ENCODE peak calls at places on chromosomes 3 and 15, in seven cellular contexts. S is K562, O is GM23248, N is fibroblast of lung, W is neural progenitor cell, X is GM23338, V is astrocyte. P is an unnamed sample. For H4K20me1, the result is how much of the 10 kb centered on the place peaks cover.

GRCh38 chr15:43903864-43904290 is 77.1 kb downstream of the WDR76 start:
- DNase-seq in V (peak), S (peak), W (peak), X (peak), O (peak), N (peak), P (peak)

GRCh38 chr3:32177702-32178198 is 60.7 kb upstream of the CMTM8 start:
- DNase-seq in W (peak), O (peak), N (peak), X (peak), S (peak), V (peak), P (peak)

GRCh38 chr15:90388462-90389182 is 580 bp downstream of the IQGAP1 start:
- DNase-seq in S (peak), X (peak), N (peak), V (peak), W (peak), O (peak), P (peak)

GRCh38 chr15:70493787-70494514 is 269.4 kb downstream of the UACA start:
- DNase-seq in O (peak), S (no peak), N (peak), W (no peak), X (no peak), V (peak), P (no peak)

GRCh38 chr15:101182215-101182614 is 69.6 kb downstream of the CHSY1 start:
- DNase-seq in X (no peak), V (no peak), S (no peak), O (no peak), W (no peak), N (no peak), P (no peak)

GRCh38 chr15:69561071-69561784 is 108.6 kb downstream of the RPLP1 start:
- DNase-seq in X (no peak), S (no peak), W (no peak), O (no peak), N (no peak), V (no peak), P (no peak)

GRCh38 chr3:32104492-32104891 is 1.9 kb upstream of the GPD1L start:
- DNase-seq in V (no peak), N (no peak), W (no peak), O (no peak), X (no peak), S (no peak), P (no peak)

GRCh38 chr3:88231207-88231606 is 81.4 kb downstream of the C3orf38 start:
- DNase-seq in X (peak), V (peak), N (peak), O (no peak), S (no peak), W (no peak), P (no peak)

GRCh38 chr3:116139607-116140006 is 305.7 kb downstream of the LSAMP start:
- DNase-seq in O (peak), N (peak), V (no peak), S (no peak), W (no peak), X (no peak), P (no peak)

GRCh38 chr15:52103217-52104207 is 9.1 kb downstream of the BCL2L10 start:
- DNase-seq in V (peak), S (peak), N (peak), W (no peak), X (no peak), O (peak), P (peak)

GRCh38 chr15:33844597-33844996 is 123.7 kb upstream of the CHRM5 start:
- DNase-seq in S (no peak), N (no peak), V (no peak), X (no peak), O (no peak), W (no peak), P (no peak)

GRCh38 chr3:104460477-104461406 is 906.0 kb upstream of the ALCAM start:
- DNase-seq in S (no peak), W (peak), X (peak), V (peak), N (peak), O (peak), P (peak)

GRCh38 chr3:158771577-158771976 is 30.3 kb upstream of the MFSD1 start:
- DNase-seq in S (no peak), X (no peak), N (no peak), V (no peak), O (no peak), W (no peak), P (no peak)

GRCh38 chr15:65920825-65921309 is 51.6 kb downstream of the RAB11A start:
- DNase-seq in O (peak), W (no peak), N (no peak), X (no peak), V (no peak), S (no peak), P (peak)

GRCh38 chr3:5037828-5038227 is 58.6 kb downstream of the BHLHE40 start:
- DNase-seq in O (no peak), W (no peak), V (no peak), S (no peak), X (no peak), N (no peak), P (no peak)

GRCh38 chr15:48498828-48499227 is 146.7 kb downstream of the FBN1 start:
- DNase-seq in V (no peak), W (no peak), N (no peak), X (no peak), S (no peak), O (no peak), P (no peak)

GRCh38 chr3:158845748-158846350 is 44.0 kb downstream of the MFSD1 start:
- DNase-seq in V (peak), N (peak), W (peak), O (peak), X (peak), S (peak), P (no peak)

GRCh38 chr3:148723591-148723990 is 25.9 kb downstream of the AGTR1 start:
- DNase-seq in S (no peak), V (peak), N (peak), O (peak), W (no peak), X (no peak), P (peak)

GRCh38 chr3:38095687-38096483 is 41.0 kb downstream of the ACAA1 start:
- DNase-seq in O (no peak), X (no peak), N (no peak), W (no peak), S (no peak), V (no peak), P (peak)

GRCh38 chr3:190718097-190718496 is 144.4 kb downstream of the GMNC start:
- DNase-seq in V (no peak), X (peak), W (no peak), N (peak), S (no peak), O (no peak), P (no peak)

GRCh38 chr3:10619989-10620832 is 114.8 kb upstream of the ATP2B2 start:
- DNase-seq in W (no peak), N (no peak), O (no peak), X (no peak), S (no peak), V (no peak), P (no peak)

GRCh38 chr15:49986326-49986725 is 132.7 kb downstream of the ATP8B4 start:
- DNase-seq in V (no peak), X (no peak), N (no peak), S (no peak), O (no peak), W (no peak), P (no peak)

GRCh38 chr3:55305714-55306485 is 181.2 kb downstream of the WNT5A start:
- DNase-seq in N (peak), O (peak), V (no peak), S (no peak), X (no peak), W (no peak), P (no peak)

GRCh38 chr3:66386011-66386924 is 114.6 kb downstream of the LRIG1 start:
- DNase-seq in X (no peak), W (no peak), V (no peak), S (no peak), O (no peak), N (no peak), P (no peak)

GRCh38 chr15:58472821-58473581 is 41.2 kb downstream of the LIPC start:
- DNase-seq in S (no peak), N (peak), W (no peak), X (no peak), O (no peak), V (peak), P (no peak)

GRCh38 chr15:45710657-45711056 is 75.8 kb downstream of the SQOR start:
- DNase-seq in O (no peak), N (no peak), V (no peak), X (no peak), S (no peak), W (no peak), P (no peak)

GRCh38 chr3:37949866-37950265 is 40.7 kb upstream of the VILL start:
- DNase-seq in W (peak), V (peak), N (peak), S (no peak), X (no peak), O (no peak), P (no peak)

GRCh38 chr3:18657858-18658820 is 233.0 kb upstream of the SATB1 start:
- DNase-seq in N (no peak), S (no peak), W (no peak), X (no peak), O (no peak), V (no peak), P (no peak)

GRCh38 chr3:124248471-124249028 is 256.6 kb upstream of the ROPN1 start:
- DNase-seq in S (peak), X (no peak), N (peak), O (peak), V (peak), W (no peak), P (peak)

GRCh38 chr3:89180334-89180733 is 72.9 kb downstream of the EPHA3 start:
- DNase-seq in S (no peak), N (peak), X (no peak), O (no peak), V (peak), W (no peak), P (peak)

GRCh38 chr15:90648137-90649070 is 68.7 kb upstream of the BLM start:
- DNase-seq in S (peak), V (peak), N (peak), W (peak), O (peak), X (peak), P (peak)

GRCh38 chr3:171640520-171641412 is 169.5 kb downstream of the PLD1 start:
- DNase-seq in X (peak), V (peak), N (peak), W (peak), S (peak), O (peak), P (peak)

GRCh38 chr3:156682963-156683362 is 8.6 kb downstream of the TIPARP start:
- DNase-seq in N (no peak), V (no peak), S (no peak), X (no peak), O (no peak), W (no peak), P (no peak)

GRCh38 chr3:26621891-26622633 is 510 bp upstream of the LRRC3B start:
- DNase-seq in X (peak), W (peak), S (no peak), O (no peak), N (no peak), V (no peak), P (peak)

GRCh38 chr15:22895465-22896190 is 57.2 kb downstream of the NIPA2 start:
- DNase-seq in S (peak), V (peak), X (no peak), O (peak), W (no peak), N (peak), P (peak)

GRCh38 chr15:89797678-89798201 is 16.9 kb downstream of the ANPEP start:
- DNase-seq in O (no peak), W (peak), N (no peak), X (no peak), S (no peak), V (no peak), P (peak)

GRCh38 chr3:136377499-136377898 is 127.4 kb downstream of the PCCB start:
- DNase-seq in N (no peak), S (no peak), O (no peak), X (no peak), W (no peak), V (no peak), P (peak)

GRCh38 chr3:49460956-49461355 is 9.1 kb upstream of the DAG1 start:
- DNase-seq in N (no peak), X (no peak), W (no peak), O (no peak), V (no peak), S (no peak), P (peak)

GRCh38 chr3:49460188-49460885 is 9.7 kb upstream of the DAG1 start:
- DNase-seq in N (no peak), W (no peak), S (no peak), X (no peak), O (no peak), V (no peak), P (peak)

GRCh38 chr3:49462222-49462621 is 7.8 kb upstream of the DAG1 start:
- DNase-seq in V (peak), N (peak), W (no peak), S (peak), X (no peak), O (peak), P (peak)

GRCh38 chr3:49465269-49466034 is 4.6 kb upstream of the DAG1 start:
- DNase-seq in V (peak), X (no peak), W (peak), S (peak), O (no peak), N (peak), P (no peak)

GRCh38 chr3:49461443-49462171 is 8.5 kb upstream of the DAG1 start:
- DNase-seq in O (peak), S (no peak), V (no peak), X (peak), N (peak), W (peak), P (peak)
- H3K27ac ChIP-seq in O (peak), S (peak), V (peak), X (peak), N (no peak), W (peak), P (no peak)

DNA sequence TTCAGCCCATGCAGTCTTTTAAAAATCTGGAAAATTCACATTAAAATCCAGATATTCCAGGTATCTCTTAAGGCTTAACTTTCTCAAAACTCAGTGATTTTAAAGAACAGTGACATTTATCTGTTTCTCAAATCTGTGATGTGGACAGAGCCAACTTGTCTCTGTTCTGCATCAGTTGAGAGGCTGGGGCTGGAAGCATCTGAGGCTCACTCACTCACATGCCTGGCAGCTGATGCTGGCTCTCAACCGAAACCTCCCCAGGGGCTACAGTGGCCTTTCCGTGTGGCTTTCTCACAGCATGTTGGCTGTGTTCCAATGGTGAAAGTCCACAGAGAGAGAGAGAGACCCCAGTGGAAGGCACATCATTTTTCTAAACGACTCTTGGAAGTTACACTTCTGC is 53.5 kb downstream of the CEMIP start:
- DNase-seq in W (no peak), V (no peak), S (no peak), N (no peak), O (no peak), X (no peak), P (no peak)
- H3K4me2 ChIP-seq in W (no peak), V (no peak), S (no peak), N (no peak), O (no peak), X (no peak), P (no peak)

GRCh38 chr3:185914911-185915629 is 22.7 kb downstream of the TRA2B start:
- DNase-seq in W (no peak), N (no peak), X (no peak), O (no peak), V (no peak), S (no peak), P (no peak)

GRCh38 chr3:185916042-185916833 is 21.6 kb downstream of the TRA2B start:
- DNase-seq in V (no peak), O (no peak), N (no peak), W (no peak), X (no peak), S (no peak), P (no peak)

GRCh38 chr3:185912512-185912911 is 25.3 kb downstream of the TRA2B start:
- DNase-seq in N (no peak), S (no peak), X (no peak), W (no peak), O (no peak), V (no peak), P (no peak)

GRCh38 chr3:185915642-185916041 is 22.2 kb downstream of the TRA2B start:
- DNase-seq in X (no peak), O (no peak), N (no peak), W (no peak), V (no peak), S (no peak), P (no peak)

GRCh38 chr3:185912929-185913901 is 24.6 kb downstream of the TRA2B start:
- DNase-seq in O (no peak), V (no peak), X (no peak), N (no peak), W (no peak), S (no peak), P (no peak)
- H4K20me1 ChIP-seq in O (under half), V (half or more), X (under half), N (under half), W (half or more), S (under half), P (under half)

GRCh38 chr15:80761754-80762153 is 17.4 kb upstream of the CEMIP start:
- DNase-seq in W (no peak), O (no peak), X (no peak), N (no peak), S (no peak), V (no peak), P (no peak)

GRCh38 chr15:80768158-80768557 is 11.0 kb upstream of the CEMIP start:
- DNase-seq in W (no peak), V (no peak), X (no peak), O (no peak), S (no peak), N (no peak), P (no peak)

GRCh38 chr15:80766275-80766674 is 12.9 kb upstream of the CEMIP start:
- DNase-seq in O (no peak), V (no peak), N (no peak), S (no peak), W (no peak), X (no peak), P (peak)

GRCh38 chr15:80760971-80761370 is 18.2 kb upstream of the CEMIP start:
- DNase-seq in W (no peak), S (no peak), V (no peak), N (no peak), O (no peak), X (no peak), P (no peak)

DNA sequence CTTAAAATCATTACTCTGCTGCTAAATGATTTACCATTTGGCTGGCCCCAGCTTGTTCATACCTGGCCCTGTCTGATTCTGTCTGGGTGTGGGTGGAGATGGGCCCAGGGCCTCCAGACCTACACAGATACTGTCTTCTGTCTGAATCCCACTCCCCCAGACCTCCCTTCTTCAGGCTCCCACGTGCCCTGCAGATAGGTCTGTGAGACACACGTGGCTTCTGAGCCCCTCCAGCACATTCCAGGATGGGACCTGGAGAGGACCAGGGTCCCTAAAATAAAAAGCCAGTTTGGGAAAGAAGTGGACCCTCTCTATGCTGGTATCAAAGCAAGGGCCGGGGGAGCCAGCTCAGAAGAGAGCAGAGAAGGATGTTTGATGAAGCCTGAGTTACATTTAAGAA is 14.6 kb upstream of the CEMIP start:
- DNase-seq in X (no peak), W (no peak), O (no peak), N (no peak), V (no peak), S (no peak), P (no peak)
- H3K27ac ChIP-seq in X (no peak), W (no peak), O (no peak), N (no peak), V (no peak), S (no peak), P (no peak)

P was measured in osteoblast.